ENCODE peak calls at places on chromosome 3, in six cellular contexts. One of them, this sample, is unnamed.
A peak's percentile ranks its signal among the peaks of the same experiment; 100 is the strongest.

GRCh38 chr3:65080432-65080831 is 392.6 kb upstream of the ADAMTS9 start:
- DNase-seq in AG04450: no peak
- DNase-seq in neuronal stem cell: no peak
- DNase-seq in foreskin fibroblast: no peak
- DNase-seq in GM23248: peak; percentile 4
- DNase-seq in fibroblast of lung: no peak
- DNase-seq in this sample: no peak

GRCh38 chr3:87792193-87792531 is 266.6 kb downstream of the CGGBP1 start:
- DNase-seq in AG04450: no peak
- DNase-seq in neuronal stem cell: no peak
- DNase-seq in foreskin fibroblast: no peak
- DNase-seq in GM23248: no peak
- DNase-seq in fibroblast of lung: no peak
- DNase-seq in this sample: no peak

GRCh38 chr3:86937306-86937791 is 53.6 kb downstream of the VGLL3 start:
- DNase-seq in AG04450: peak; percentile 84
- DNase-seq in neuronal stem cell: no peak
- DNase-seq in foreskin fibroblast: peak; percentile 88
- DNase-seq in GM23248: peak; percentile 93
- DNase-seq in fibroblast of lung: peak; percentile 94
- DNase-seq in this sample: peak; percentile 94

GRCh38 chr3:11435420-11435819 is 163.2 kb downstream of the ATG7 start:
- DNase-seq in AG04450: no peak
- DNase-seq in neuronal stem cell: no peak
- DNase-seq in foreskin fibroblast: no peak
- DNase-seq in GM23248: peak; percentile 41
- DNase-seq in fibroblast of lung: no peak
- DNase-seq in this sample: no peak

GRCh38 chr3:50288387-50289007 is 3.7 kb downstream of the IFRD2 start:
- DNase-seq in AG04450: no peak
- DNase-seq in neuronal stem cell: no peak
- DNase-seq in foreskin fibroblast: no peak
- DNase-seq in GM23248: no peak
- DNase-seq in fibroblast of lung: no peak
- DNase-seq in this sample: no peak

GRCh38 chr3:43155016-43155415 is 49.1 kb upstream of the POMGNT2 start:
- DNase-seq in AG04450: no peak
- DNase-seq in neuronal stem cell: no peak
- DNase-seq in foreskin fibroblast: no peak
- DNase-seq in GM23248: no peak
- DNase-seq in fibroblast of lung: no peak
- DNase-seq in this sample: no peak

GRCh38 chr3:152309535-152310317 is 41.0 kb downstream of the MBNL1 start:
- DNase-seq in AG04450: no peak
- DNase-seq in neuronal stem cell: no peak
- DNase-seq in foreskin fibroblast: no peak
- DNase-seq in GM23248: peak; percentile 89
- DNase-seq in fibroblast of lung: peak; percentile 84
- DNase-seq in this sample: no peak

GRCh38 chr3:24686764-24687163 is 192.1 kb upstream of the THRB start:
- DNase-seq in AG04450: no peak
- DNase-seq in neuronal stem cell: no peak
- DNase-seq in foreskin fibroblast: peak; percentile 30
- DNase-seq in GM23248: peak; percentile 85
- DNase-seq in fibroblast of lung: peak; percentile 91
- DNase-seq in this sample: no peak

GRCh38 chr3:71132995-71133730 is 450.4 kb downstream of the FOXP1 start:
- DNase-seq in AG04450: no peak
- DNase-seq in neuronal stem cell: no peak
- DNase-seq in foreskin fibroblast: no peak
- DNase-seq in GM23248: no peak
- DNase-seq in fibroblast of lung: no peak
- DNase-seq in this sample: no peak

GRCh38 chr3:10437272-10437994 is 68.0 kb downstream of the ATP2B2 start:
- DNase-seq in AG04450: peak; percentile 29
- DNase-seq in neuronal stem cell: no peak
- DNase-seq in foreskin fibroblast: peak; percentile 50
- DNase-seq in GM23248: peak; percentile 81
- DNase-seq in fibroblast of lung: peak; percentile 88
- DNase-seq in this sample: peak; percentile 56

GRCh38 chr3:192514081-192514753 is 213.1 kb downstream of the FGF12 start:
- DNase-seq in AG04450: no peak
- DNase-seq in neuronal stem cell: peak; percentile 67
- DNase-seq in foreskin fibroblast: no peak
- DNase-seq in GM23248: peak; percentile 8
- DNase-seq in fibroblast of lung: peak; percentile 38
- DNase-seq in this sample: no peak

GRCh38 chr3:126945171-126945721 is 37.7 kb upstream of the PLXNA1 start:
- DNase-seq in AG04450: no peak
- DNase-seq in neuronal stem cell: no peak
- DNase-seq in foreskin fibroblast: no peak
- DNase-seq in GM23248: no peak
- DNase-seq in fibroblast of lung: no peak
- DNase-seq in this sample: no peak

GRCh38 chr3:183252973-183253363 is at the start of gene B3GNT5:
- DNase-seq in AG04450: no peak
- DNase-seq in neuronal stem cell: no peak
- DNase-seq in foreskin fibroblast: no peak
- DNase-seq in GM23248: no peak
- DNase-seq in fibroblast of lung: peak; percentile 8
- DNase-seq in this sample: no peak

GRCh38 chr3:102676424-102676823 is 241.6 kb downstream of the ZPLD1 start:
- DNase-seq in AG04450: no peak
- DNase-seq in neuronal stem cell: no peak
- DNase-seq in foreskin fibroblast: no peak
- DNase-seq in GM23248: no peak
- DNase-seq in fibroblast of lung: no peak
- DNase-seq in this sample: no peak

GRCh38 chr3:102674284-102674683 is 239.5 kb downstream of the ZPLD1 start:
- DNase-seq in AG04450: no peak
- DNase-seq in neuronal stem cell: no peak
- DNase-seq in foreskin fibroblast: no peak
- DNase-seq in GM23248: no peak
- DNase-seq in fibroblast of lung: no peak
- DNase-seq in this sample: no peak

GRCh38 chr3:102668247-102668646 is 233.4 kb downstream of the ZPLD1 start:
- DNase-seq in AG04450: no peak
- DNase-seq in neuronal stem cell: no peak
- DNase-seq in foreskin fibroblast: no peak
- DNase-seq in GM23248: no peak
- DNase-seq in fibroblast of lung: no peak
- DNase-seq in this sample: no peak

GRCh38 chr3:102671005-102671404 is 236.2 kb downstream of the ZPLD1 start:
- DNase-seq in AG04450: no peak
- DNase-seq in neuronal stem cell: no peak
- DNase-seq in foreskin fibroblast: no peak
- DNase-seq in GM23248: no peak
- DNase-seq in fibroblast of lung: no peak
- DNase-seq in this sample: no peak

GRCh38 chr3:102673271-102674115 is 238.7 kb downstream of the ZPLD1 start:
- DNase-seq in AG04450: no peak
- DNase-seq in neuronal stem cell: peak; percentile 79
- DNase-seq in foreskin fibroblast: peak; percentile 3
- DNase-seq in GM23248: peak; percentile 58
- DNase-seq in fibroblast of lung: peak; percentile 30
- DNase-seq in this sample: no peak
- H3K4me3 ChIP-seq in AG04450: no peak overlapping the region
- H3K4me3 ChIP-seq in neuronal stem cell: no peak overlapping the region
- H3K4me3 ChIP-seq in foreskin fibroblast: no peak overlapping the region
- H3K4me3 ChIP-seq in GM23248: peak overlapping the region; percentile 47
- H3K4me3 ChIP-seq in fibroblast of lung: peak overlapping the region; percentile 27
- H3K4me3 ChIP-seq in this sample: peak overlapping the region; percentile 14

DNA sequence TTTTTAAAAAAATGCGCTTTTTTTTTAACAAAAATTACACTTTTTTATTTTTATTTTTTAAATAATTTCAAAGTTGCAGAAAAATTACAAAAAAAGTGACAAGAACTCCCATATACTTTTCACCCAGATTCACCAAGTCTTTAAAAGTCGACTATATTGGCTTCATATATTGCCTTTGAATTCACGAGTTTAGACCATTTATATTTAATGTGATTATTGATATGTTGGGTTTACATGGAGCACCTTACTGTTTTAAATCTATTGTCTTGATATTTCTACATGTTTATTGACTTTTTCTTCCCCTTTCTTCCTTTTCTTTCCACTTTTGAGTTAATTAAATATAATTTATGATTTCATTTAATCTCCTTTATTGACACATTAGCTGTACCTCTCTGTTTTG is 127.2 kb downstream of the OPA1 start:
- DNase-seq in AG04450: no peak
- DNase-seq in neuronal stem cell: no peak
- DNase-seq in foreskin fibroblast: no peak
- DNase-seq in GM23248: no peak
- DNase-seq in fibroblast of lung: no peak
- DNase-seq in this sample: no peak
- H3K4me3 ChIP-seq in AG04450: no peak overlapping the region
- H3K4me3 ChIP-seq in neuronal stem cell: no peak overlapping the region
- H3K4me3 ChIP-seq in foreskin fibroblast: no peak overlapping the region
- H3K4me3 ChIP-seq in GM23248: no peak overlapping the region
- H3K4me3 ChIP-seq in fibroblast of lung: no peak overlapping the region
- H3K4me3 ChIP-seq in this sample: no peak overlapping the region

GRCh38 chr3:40504636-40505430 is 1.0 kb upstream of the ZNF620 start:
- DNase-seq in AG04450: peak; percentile 82
- DNase-seq in neuronal stem cell: no peak
- DNase-seq in foreskin fibroblast: peak; percentile 95
- DNase-seq in GM23248: peak; percentile 98
- DNase-seq in fibroblast of lung: peak; percentile 93
- DNase-seq in this sample: peak; percentile 95
- H3K4me3 ChIP-seq in AG04450: no peak overlapping the region
- H3K4me3 ChIP-seq in neuronal stem cell: no peak overlapping the region
- H3K4me3 ChIP-seq in foreskin fibroblast: no peak overlapping the region
- H3K4me3 ChIP-seq in GM23248: peak overlapping the region; percentile 69
- H3K4me3 ChIP-seq in fibroblast of lung: peak overlapping the region; percentile 75
- H3K4me3 ChIP-seq in this sample: no peak overlapping the region

GRCh38 chr3:14522768-14523167 is 17.4 kb downstream of the GRIP2 start:
- DNase-seq in AG04450: no peak
- DNase-seq in neuronal stem cell: no peak
- DNase-seq in foreskin fibroblast: no peak
- DNase-seq in GM23248: no peak
- DNase-seq in fibroblast of lung: no peak
- DNase-seq in this sample: no peak
- H3K4me3 ChIP-seq in AG04450: no peak overlapping the region
- H3K4me3 ChIP-seq in neuronal stem cell: no peak overlapping the region
- H3K4me3 ChIP-seq in foreskin fibroblast: no peak overlapping the region
- H3K4me3 ChIP-seq in GM23248: no peak overlapping the region
- H3K4me3 ChIP-seq in fibroblast of lung: no peak overlapping the region
- H3K4me3 ChIP-seq in this sample: no peak overlapping the region

This sample was measured in skeletal muscle cell.